ENCODE peak calls at places on chromosomes 12 and 14, in five cellular contexts. A, J, P, Q and N are unnamed samples.

GRCh38 chr14:96803958-96804357 is 6.8 kb downstream of the VRK1 start:
- DNase-seq in A (no peak), J (no peak), P (no peak), Q (no peak), N (no peak)

GRCh38 chr12:123050331-123050809 is 69.9 kb downstream of the ARL6IP4 start:
- DNase-seq in A (no peak), J (no peak), P (no peak), Q (peak), N (peak)

GRCh38 chr14:104718147-104718546 is 5.9 kb upstream of the ADSS1 start:
- DNase-seq in A (no peak), J (no peak), P (no peak), Q (no peak), N (no peak)

GRCh38 chr12:52506858-52507715 is 13.1 kb downstream of the KRT5 start:
- DNase-seq in A (no peak), J (peak), P (no peak), Q (peak), N (peak)

GRCh38 chr14:75333523-75334190 is 55.0 kb downstream of the FOS start:
- DNase-seq in A (peak), J (no peak), P (peak), Q (no peak), N (no peak)

GRCh38 chr14:105192866-105193731 is 12.0 kb upstream of the NUDT14 start:
- DNase-seq in A (no peak), J (no peak), P (no peak), Q (peak), N (no peak)

GRCh38 chr12:119179335-119180021 is 747 bp downstream of the HSPB8 start:
- DNase-seq in A (peak), J (peak), P (no peak), Q (peak), N (peak)

GRCh38 chr14:72471346-72471745 is 422.6 kb downstream of the DPF3 start:
- DNase-seq in A (no peak), J (no peak), P (no peak), Q (peak), N (no peak)

GRCh38 chr12:76337583-76337982 is 10.6 kb downstream of the BBS10 start:
- DNase-seq in A (no peak), J (no peak), P (no peak), Q (peak), N (no peak)

GRCh38 chr12:27179399-27180214 is 64.5 kb upstream of the STK38L start:
- DNase-seq in A (no peak), J (no peak), P (no peak), Q (peak), N (peak)

GRCh38 chr12:116879509-116880212 is 1.6 kb downstream of the HRK start:
- DNase-seq in A (no peak), J (peak), P (no peak), Q (no peak), N (peak)

GRCh38 chr12:90299121-90299520 is 590.5 kb upstream of the ATP2B1 start:
- DNase-seq in A (no peak), J (no peak), P (no peak), Q (no peak), N (no peak)

GRCh38 chr14:31911160-31911559 is 165.9 kb upstream of the ARHGAP5 start:
- DNase-seq in A (no peak), J (no peak), P (no peak), Q (no peak), N (no peak)

GRCh38 chr14:103607039-103607668 is 21.9 kb upstream of the KLC1 start:
- DNase-seq in A (peak), J (peak), P (peak), Q (peak), N (no peak)

GRCh38 chr14:26414933-26415332 is 182.9 kb downstream of the NOVA1 start:
- DNase-seq in A (no peak), J (no peak), P (no peak), Q (peak), N (no peak)

GRCh38 chr12:8904665-8905064 is 9.6 kb upstream of the PHC1 start:
- DNase-seq in A (no peak), J (no peak), P (no peak), Q (no peak), N (no peak)

GRCh38 chr12:94261119-94261518 is 112.7 kb downstream of the PLXNC1 start:
- DNase-seq in A (no peak), J (peak), P (no peak), Q (no peak), N (no peak)

GRCh38 chr12:67430708-67431335 is 161.7 kb downstream of the CAND1 start:
- DNase-seq in A (no peak), J (no peak), P (no peak), Q (peak), N (no peak)

GRCh38 chr14:57389646-57390036 is 745 bp upstream of the NAA30 start:
- DNase-seq in A (no peak), J (peak), P (no peak), Q (no peak), N (no peak)

GRCh38 chr12:20044304-20044703 is 324.0 kb upstream of the PDE3A start:
- DNase-seq in A (no peak), J (no peak), P (no peak), Q (no peak), N (no peak)

GRCh38 chr14:76271371-76271770 is 104.6 kb upstream of the ESRRB start:
- DNase-seq in A (no peak), J (no peak), P (no peak), Q (no peak), N (no peak)

GRCh38 chr12:11771356-11771755 is 121.9 kb downstream of the ETV6 start:
- DNase-seq in A (no peak), J (no peak), P (no peak), Q (no peak), N (no peak)

GRCh38 chr12:46491548-46491947 is 119.0 kb upstream of the SLC38A2 start:
- DNase-seq in A (no peak), J (no peak), P (no peak), Q (no peak), N (no peak)

GRCh38 chr12:107642240-107642639 is 43.4 kb upstream of the PWP1 start:
- DNase-seq in A (no peak), J (no peak), P (no peak), Q (no peak), N (no peak)

GRCh38 chr12:27807063-27807703 is 27.1 kb upstream of the MANSC4 start:
- DNase-seq in A (no peak), J (no peak), P (no peak), Q (no peak), N (no peak)

GRCh38 chr12:124543052-124543590 is 24.3 kb downstream of the NCOR2 start:
- DNase-seq in A (no peak), J (no peak), P (no peak), Q (no peak), N (no peak)

GRCh38 chr14:35403085-35403396 is 1.5 kb downstream of the NFKBIA start:
- DNase-seq in A (no peak), J (no peak), P (peak), Q (peak), N (peak)

GRCh38 chr12:127107744-127108143 is 1159.2 kb upstream of the TMEM132C start:
- DNase-seq in A (no peak), J (no peak), P (no peak), Q (peak), N (peak)

GRCh38 chr12:120989687-120990086 is 11.3 kb downstream of the HNF1A start:
- DNase-seq in A (no peak), J (no peak), P (no peak), Q (no peak), N (no peak)

GRCh38 chr12:114827460-114827859 is 143.5 kb upstream of the TBX3 start:
- DNase-seq in A (no peak), J (no peak), P (no peak), Q (no peak), N (no peak)

GRCh38 chr12:125272252-125272980 is 207.2 kb downstream of the AACS start:
- DNase-seq in A (no peak), J (no peak), P (no peak), Q (peak), N (no peak)

GRCh38 chr12:88194868-88195267 is 52.8 kb downstream of the TMTC3 start:
- DNase-seq in A (no peak), J (no peak), P (no peak), Q (no peak), N (no peak)

GRCh38 chr14:47676301-47676617 is 854 bp upstream of the MDGA2 start:
- DNase-seq in A (peak), J (no peak), P (no peak), Q (no peak), N (no peak)

GRCh38 chr12:6979453-6979852 is 8.7 kb downstream of the EMG1 start:
- DNase-seq in A (no peak), J (no peak), P (no peak), Q (no peak), N (no peak)

GRCh38 chr12:6980075-6980474 is 9.4 kb downstream of the EMG1 start:
- DNase-seq in A (no peak), J (no peak), P (no peak), Q (no peak), N (no peak)

GRCh38 chr12:6979021-6979420 is 8.3 kb downstream of the EMG1 start:
- DNase-seq in A (no peak), J (no peak), P (no peak), Q (no peak), N (no peak)

GRCh38 chr12:6977653-6978052 is 6.9 kb downstream of the EMG1 start:
- DNase-seq in A (no peak), J (no peak), P (no peak), Q (no peak), N (no peak)

DNA sequence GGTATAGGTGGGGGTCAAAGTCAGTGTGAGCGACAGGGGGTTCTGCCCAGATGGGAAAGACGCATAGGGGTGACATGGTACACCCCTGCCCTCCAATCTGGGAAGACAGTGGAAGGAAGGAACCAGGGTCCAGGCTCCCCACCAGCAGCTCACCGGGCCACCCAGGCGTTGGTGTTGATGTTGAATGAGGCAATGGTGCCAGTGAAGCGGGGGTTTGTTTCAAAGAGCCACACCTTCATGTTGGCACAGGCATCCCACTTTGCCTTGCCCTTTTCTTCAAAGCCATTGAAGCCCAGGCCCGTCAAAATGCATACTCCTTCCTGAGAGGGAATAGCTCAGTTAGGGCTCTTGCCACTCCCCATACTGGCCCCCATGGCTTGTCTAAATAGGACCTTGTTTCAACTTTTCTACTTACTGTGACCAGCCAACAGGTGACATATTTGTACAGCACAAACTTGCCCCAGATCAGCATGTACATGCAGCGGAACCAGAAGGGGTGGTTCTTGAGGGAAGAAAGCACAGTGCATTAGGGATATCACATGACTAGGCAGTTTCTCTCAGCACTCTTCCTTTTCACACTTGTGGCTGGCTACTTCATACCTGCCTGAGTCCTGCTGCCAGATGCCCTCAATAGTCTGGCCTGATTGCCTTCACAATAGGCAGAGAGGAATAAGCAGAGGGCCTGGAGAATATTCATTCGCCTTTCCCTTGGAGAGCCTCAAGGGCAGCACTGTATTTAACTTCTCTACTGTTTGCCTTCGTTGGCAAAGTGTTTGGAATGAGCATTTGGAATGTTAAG is 7.7 kb downstream of the EMG1 start:
- DNase-seq in A (no peak), J (no peak), P (no peak), Q (no peak), N (no peak)
- TF ChIP-seq CTCF in A (no peak), J (no peak), P (no peak), Q (no peak), N (peak)

GRCh38 chr14:68297871-68298468 is 478.4 kb downstream of the RAD51B start:
- DNase-seq in A (no peak), J (peak), P (no peak), Q (peak), N (no peak)
- TF ChIP-seq CTCF in A (no peak), J (peak), P (peak), Q (peak), N (peak)

GRCh38 chr12:109535863-109536250 is 37.4 kb downstream of the MMAB start:
- DNase-seq in A (no peak), J (no peak), P (no peak), Q (no peak), N (no peak)
- TF ChIP-seq CTCF in A (no peak), J (no peak), P (no peak), Q (no peak), N (no peak)

DNA sequence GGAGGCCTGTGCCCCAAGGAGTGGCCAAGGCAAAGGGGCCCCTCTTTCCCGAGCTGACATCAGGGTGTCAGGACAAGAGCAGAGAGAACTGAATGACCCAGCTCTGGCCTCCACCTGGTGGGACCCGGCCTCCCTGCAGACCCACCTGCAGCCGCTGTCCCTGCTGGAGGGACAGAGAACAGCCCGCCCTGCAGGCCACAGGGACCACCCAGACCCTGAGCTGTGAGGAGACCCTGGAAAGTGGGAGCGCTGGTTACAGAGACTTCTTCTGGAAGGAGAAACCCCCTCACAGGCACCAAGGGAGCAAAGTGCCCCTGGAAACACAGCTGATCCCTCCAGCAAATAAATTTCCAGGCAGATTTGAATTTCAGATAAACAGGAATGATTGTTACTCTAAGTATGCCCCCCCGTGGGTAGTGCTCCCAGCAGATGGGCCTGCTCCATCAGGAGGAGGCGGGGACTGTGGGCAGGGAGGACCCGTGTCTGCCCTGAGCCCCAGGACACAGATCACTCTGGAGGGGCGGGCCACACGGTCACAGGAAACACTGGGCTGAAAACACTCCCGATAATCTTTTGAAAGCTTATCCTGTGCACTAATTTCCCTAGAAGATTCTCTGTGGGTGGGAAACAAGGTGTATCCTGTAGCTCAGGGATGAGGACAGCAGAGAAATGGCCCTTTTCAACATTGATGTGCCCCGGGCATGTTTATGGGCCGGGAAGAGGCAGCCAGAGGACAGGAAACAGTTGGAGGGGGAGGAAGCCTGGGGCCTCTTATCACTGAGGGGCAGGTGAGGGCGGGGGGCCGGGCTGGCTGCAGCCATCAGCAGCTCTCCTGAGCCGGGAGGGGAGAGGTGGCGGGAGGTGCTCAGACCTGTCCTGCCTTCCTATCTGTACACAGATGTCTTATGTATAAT is 276.0 kb downstream of the ADGRD1 start:
- DNase-seq in A (no peak), J (peak), P (peak), Q (no peak), N (no peak)
- TF ChIP-seq CTCF in A (no peak), J (peak), P (no peak), Q (no peak), N (no peak)

GRCh38 chr12:51222461-51222860 is 4.6 kb upstream of the POU6F1 start:
- DNase-seq in A (no peak), J (no peak), P (no peak), Q (peak), N (no peak)
- TF ChIP-seq CTCF in A (no peak), J (no peak), P (no peak), Q (no peak), N (no peak)

DNA sequence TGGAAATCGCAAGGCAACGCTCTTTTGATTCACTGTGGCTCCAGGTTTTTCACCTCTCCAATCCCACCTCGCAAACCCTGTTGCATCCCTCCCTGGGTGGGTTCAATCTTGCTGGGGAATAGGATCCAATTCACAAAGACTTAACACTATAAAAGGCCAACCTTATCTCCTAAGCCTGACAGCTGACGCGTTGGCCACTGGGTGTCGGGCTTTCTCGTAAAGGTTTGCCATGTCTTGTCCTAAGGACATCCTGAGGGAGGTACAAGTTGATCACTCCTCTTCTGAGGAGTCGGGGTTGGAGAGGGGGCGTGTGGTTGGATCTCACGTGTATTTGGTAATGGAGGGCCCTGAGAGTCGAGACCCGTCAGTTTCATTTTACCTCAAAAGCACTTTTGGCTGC is 112.6 kb upstream of the FZD10 start:
- DNase-seq in A (no peak), J (peak), P (peak), Q (no peak), N (no peak)
- TF ChIP-seq CTCF in A (no peak), J (peak), P (no peak), Q (no peak), N (no peak)

DNA sequence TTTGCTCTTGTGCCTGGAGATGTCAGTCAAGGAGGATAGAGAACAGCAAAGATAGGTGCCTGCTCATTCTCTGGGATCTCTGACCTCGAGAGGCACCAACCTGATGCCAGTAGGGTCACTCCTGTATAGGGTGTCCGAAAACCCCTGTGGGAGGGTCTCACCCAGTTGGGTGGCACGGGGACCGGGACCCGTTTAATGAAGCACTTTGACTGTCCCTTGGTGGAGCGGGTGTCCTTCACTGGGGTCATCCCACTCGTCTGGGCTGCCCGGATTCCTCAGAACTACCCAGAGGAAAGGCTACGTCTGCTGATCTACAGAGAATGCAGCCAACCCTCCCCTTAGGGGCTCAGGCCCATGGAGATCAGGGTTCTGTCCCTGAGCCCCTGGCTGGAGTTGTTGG is 157.6 kb downstream of the CAPZA3 start:
- DNase-seq in A (no peak), J (no peak), P (no peak), Q (no peak), N (no peak)
- TF ChIP-seq CTCF in A (no peak), J (no peak), P (no peak), Q (no peak), N (no peak)

DNA sequence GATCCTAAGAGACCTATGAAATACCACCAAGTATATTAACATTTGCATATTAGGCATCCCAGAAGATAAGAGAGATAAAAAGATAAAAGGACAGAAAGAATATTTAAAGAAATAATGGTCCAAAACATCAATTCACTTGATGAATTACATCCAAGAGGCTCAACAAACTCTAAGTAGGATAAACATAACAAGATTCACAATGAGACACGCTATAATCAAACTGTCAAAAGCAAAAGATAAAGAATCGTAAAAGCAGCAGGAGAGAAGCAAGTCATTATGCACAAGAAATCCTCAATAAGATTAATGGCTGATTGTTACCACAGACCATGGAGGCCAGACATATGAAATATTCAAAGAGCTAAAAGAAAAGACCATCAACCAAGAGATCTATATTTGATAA is 79.6 kb downstream of the PLCZ1 start:
- DNase-seq in A (no peak), J (no peak), P (no peak), Q (no peak), N (no peak)
- TF ChIP-seq CTCF in A (no peak), J (no peak), P (no peak), Q (no peak), N (no peak)